ENCODE peak calls at places on chromosomes 7 and 10, in eight cellular contexts. T is heart right ventricle, Y is mesendoderm, B is brain microvascular endothelial cell, C is cardiac muscle cell, H is mucosa of descending colon, F is retinal pigment epithelial cell, R is AG04449. Z is an unnamed sample.

GRCh38 chr10:95504187-95504800 is 56.9 kb downstream of the SORBS1 start:
- DNase-seq in B (no peak), Y (no peak), H (no peak), R (no peak), F (no peak), T (no peak), C (no peak), Z (no peak)

GRCh38 chr10:51892965-51893658 is 193.7 kb upstream of the CSTF2T start:
- DNase-seq in C (peak), F (no peak), Y (peak), H (no peak), R (no peak), T (no peak), B (peak), Z (peak)

GRCh38 chr7:141386881-141387280 is 164.3 kb upstream of the AGK start:
- DNase-seq in H (no peak), F (no peak), T (no peak), Y (no peak), B (no peak), C (no peak), R (no peak), Z (no peak)

GRCh38 chr10:61024801-61025201 is 80.8 kb upstream of the RHOBTB1 start:
- DNase-seq in H (no peak), T (no peak), B (peak), F (no peak), C (peak), Y (peak), R (no peak), Z (peak)

GRCh38 chr7:128431221-128431620 is 21.4 kb upstream of the IMPDH1 start:
- DNase-seq in R (no peak), Y (peak), F (no peak), H (no peak), T (no peak), B (no peak), C (no peak), Z (no peak)

GRCh38 chr7:95886501-95887090 is 114.2 kb downstream of the DYNC1I1 start:
- DNase-seq in F (no peak), B (peak), T (no peak), C (no peak), R (no peak), H (no peak), Y (peak), Z (no peak)

GRCh38 chr7:152145853-152146466 is 120.5 kb downstream of the GALNT11 start:
- DNase-seq in T (no peak), H (peak), C (peak), F (peak), B (peak), R (no peak), Y (peak), Z (no peak)

GRCh38 chr7:98211676-98212531 is 665 bp downstream of the BHLHA15 start:
- DNase-seq in Y (peak), C (no peak), B (no peak), R (no peak), T (no peak), F (no peak), H (no peak), Z (peak)

GRCh38 chr7:102991540-102992214 is 78.9 kb downstream of the LRRC17 start:
- DNase-seq in Y (no peak), F (peak), B (peak), R (peak), T (no peak), C (no peak), H (peak), Z (no peak)

GRCh38 chr7:154372106-154372505 is 319.9 kb downstream of the DPP6 start:
- DNase-seq in C (no peak), T (no peak), F (no peak), B (no peak), H (no peak), Y (peak), R (no peak), Z (no peak)

GRCh38 chr7:26182283-26182682 is 18.3 kb downstream of the HNRNPA2B1 start:
- DNase-seq in Y (no peak), T (no peak), H (no peak), R (no peak), F (no peak), C (no peak), B (no peak), Z (no peak)

GRCh38 chr10:62115842-62116241 is 152.8 kb downstream of the RTKN2 start:
- DNase-seq in T (no peak), H (no peak), F (no peak), C (no peak), B (no peak), R (no peak), Y (no peak), Z (no peak)

GRCh38 chr10:126262971-126263370 is 125.3 kb downstream of the ADAM12 start:
- DNase-seq in R (no peak), Y (no peak), F (no peak), T (no peak), C (no peak), H (no peak), B (no peak), Z (no peak)

GRCh38 chr10:60801538-60801937 is 23.3 kb downstream of the CDK1 start:
- DNase-seq in B (no peak), F (no peak), T (no peak), C (no peak), R (no peak), Y (no peak), H (no peak), Z (no peak)

GRCh38 chr10:22247636-22248035 is 29.8 kb upstream of the EBLN1 start:
- DNase-seq in B (no peak), H (no peak), C (no peak), R (no peak), T (no peak), Y (no peak), F (no peak), Z (no peak)

GRCh38 chr10:118594392-118595063 is 920 bp downstream of the PRLHR start:
- DNase-seq in Y (peak), C (peak), R (no peak), F (no peak), T (peak), H (peak), B (peak), Z (no peak)

GRCh38 chr10:5810235-5810634 is 3.0 kb downstream of the GDI2 start:
- DNase-seq in C (no peak), R (no peak), B (no peak), T (no peak), F (no peak), Y (no peak), H (no peak), Z (no peak)

GRCh38 chr10:33612551-33612950 is 278.1 kb upstream of the NRP1 start:
- DNase-seq in Y (no peak), H (no peak), F (no peak), T (no peak), R (peak), B (peak), C (no peak), Z (no peak)

GRCh38 chr10:90195288-90195840 is 494.0 kb downstream of the KIF20B start:
- DNase-seq in Y (no peak), T (no peak), C (no peak), B (no peak), F (peak), R (no peak), H (no peak), Z (no peak)

GRCh38 chr10:101055416-101055815 is 6.4 kb upstream of the KAZALD1 start:
- DNase-seq in H (no peak), C (no peak), B (no peak), Y (no peak), F (no peak), R (no peak), T (no peak), Z (no peak)

GRCh38 chr7:34133983-34134782 is 228.8 kb downstream of the BMPER start:
- DNase-seq in H (peak), F (no peak), R (no peak), B (peak), T (peak), Y (peak), C (peak), Z (peak)

GRCh38 chr7:93011351-93012294 is 106.2 kb downstream of the SAMD9 start:
- DNase-seq in R (peak), B (peak), F (peak), H (no peak), Y (no peak), C (no peak), T (no peak), Z (no peak)

GRCh38 chr7:143015926-143016490 is 10.9 kb downstream of the OR9A2 start:
- DNase-seq in C (no peak), T (no peak), R (no peak), F (no peak), Y (no peak), H (no peak), B (no peak), Z (no peak)

GRCh38 chr7:147432068-147432467 is 1158.5 kb upstream of the C7orf33 start:
- DNase-seq in R (peak), H (no peak), T (no peak), B (peak), Y (peak), C (peak), F (no peak), Z (peak)

GRCh38 chr7:155988421-155988820 is 176.2 kb upstream of the SHH start:
- DNase-seq in F (no peak), R (no peak), B (no peak), Y (no peak), C (no peak), H (no peak), T (no peak), Z (no peak)
- H3K4me3 ChIP-seq in F (no peak), R (no peak), B (no peak), Y (no peak), C (no peak), H (no peak), T (no peak), Z (no peak)

GRCh38 chr10:8289186-8289924 is 234.9 kb downstream of the GATA3 start:
- DNase-seq in R (no peak), B (no peak), F (no peak), C (no peak), H (no peak), Y (peak), T (no peak), Z (no peak)
- H3K4me3 ChIP-seq in R (no peak), B (no peak), F (no peak), C (no peak), H (no peak), Y (no peak), T (no peak), Z (no peak)

GRCh38 chr10:30455816-30456215 is 21.8 kb downstream of the MAP3K8 start:
- DNase-seq in F (no peak), B (no peak), Y (no peak), T (no peak), R (no peak), C (no peak), H (peak), Z (no peak)

GRCh38 chr10:30462513-30462912 is 28.5 kb downstream of the MAP3K8 start:
- DNase-seq in R (no peak), F (no peak), Y (no peak), C (no peak), B (no peak), H (no peak), T (no peak), Z (no peak)

GRCh38 chr10:30456262-30456661 is 22.3 kb downstream of the MAP3K8 start:
- DNase-seq in F (no peak), B (no peak), R (no peak), Y (no peak), H (peak), C (no peak), T (no peak), Z (no peak)

GRCh38 chr10:30454744-30455498 is 20.9 kb downstream of the MAP3K8 start:
- DNase-seq in R (peak), Y (no peak), F (peak), H (no peak), T (no peak), C (no peak), B (peak), Z (no peak)

DNA sequence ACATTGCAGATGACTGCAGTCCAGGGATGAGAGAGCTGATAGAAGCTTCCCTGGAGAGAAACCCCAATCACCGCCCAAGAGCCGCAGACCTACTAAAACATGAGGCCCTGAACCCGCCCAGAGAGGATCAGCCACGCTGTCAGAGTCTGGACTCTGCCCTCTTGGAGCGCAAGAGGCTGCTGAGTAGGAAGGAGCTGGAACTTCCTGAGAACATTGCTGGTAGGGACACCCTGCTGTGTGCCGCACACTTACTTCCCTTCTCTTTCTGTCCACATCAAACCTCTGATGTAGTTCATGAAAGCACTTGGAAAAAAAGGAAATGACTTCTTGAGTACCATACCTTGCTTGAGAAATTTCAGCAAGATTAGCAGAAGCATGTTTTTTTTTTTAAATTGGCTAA is 25.3 kb downstream of the MAP3K8 start:
- DNase-seq in H (peak), B (peak), Y (no peak), R (no peak), C (no peak), T (no peak), F (no peak), Z (peak)
- H3K4me3 ChIP-seq in H (no peak), B (no peak), Y (no peak), R (no peak), C (no peak), T (no peak), F (no peak), Z (no peak)

DNA sequence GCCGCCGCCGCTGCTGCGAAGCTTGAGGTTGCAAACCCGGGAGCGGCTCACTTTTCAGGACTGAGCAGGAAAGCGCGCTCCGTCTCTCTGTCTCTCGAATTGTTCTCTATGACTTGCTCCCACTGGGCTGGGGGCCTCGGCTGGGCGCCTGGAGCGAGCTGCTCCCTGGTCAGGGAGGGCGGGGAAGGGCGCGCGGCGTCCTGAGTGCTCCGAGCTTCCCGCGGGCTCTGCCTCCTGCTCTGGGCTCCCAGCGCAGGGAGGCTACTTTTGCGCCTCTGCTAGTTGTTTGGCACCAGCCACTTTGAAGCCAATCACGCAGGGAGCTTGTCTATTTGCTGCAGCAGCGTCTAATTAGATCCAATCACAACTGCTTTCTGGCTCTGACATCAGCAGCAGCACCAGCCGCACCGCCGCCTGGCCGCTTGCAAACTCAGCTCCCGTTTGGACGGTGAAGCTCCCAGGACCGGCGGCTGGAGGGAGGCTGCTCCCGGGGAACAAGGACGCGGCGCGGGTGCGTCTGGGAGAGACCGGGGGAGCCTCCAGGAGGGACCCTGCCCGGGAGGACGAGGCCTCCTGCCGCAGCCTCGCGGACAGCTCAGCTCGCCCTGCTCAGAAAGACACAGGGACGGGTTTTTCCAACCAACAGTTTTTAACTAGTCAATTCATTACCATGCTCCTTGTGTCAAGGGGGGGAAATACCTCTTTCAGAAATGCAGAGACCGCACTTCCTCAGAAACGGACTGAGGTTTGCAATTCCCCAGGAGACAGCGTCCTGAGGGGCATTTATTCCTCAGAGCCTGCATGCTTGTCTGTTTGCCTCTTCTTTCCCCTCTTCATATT is at the start of gene ADARB2:
- DNase-seq in R (no peak), Y (peak), H (no peak), C (peak), T (peak), B (peak), F (no peak), Z (peak)
- H3K4me3 ChIP-seq in R (no peak), Y (no peak), H (no peak), C (peak), T (peak), B (no peak), F (no peak), Z (peak)

DNA sequence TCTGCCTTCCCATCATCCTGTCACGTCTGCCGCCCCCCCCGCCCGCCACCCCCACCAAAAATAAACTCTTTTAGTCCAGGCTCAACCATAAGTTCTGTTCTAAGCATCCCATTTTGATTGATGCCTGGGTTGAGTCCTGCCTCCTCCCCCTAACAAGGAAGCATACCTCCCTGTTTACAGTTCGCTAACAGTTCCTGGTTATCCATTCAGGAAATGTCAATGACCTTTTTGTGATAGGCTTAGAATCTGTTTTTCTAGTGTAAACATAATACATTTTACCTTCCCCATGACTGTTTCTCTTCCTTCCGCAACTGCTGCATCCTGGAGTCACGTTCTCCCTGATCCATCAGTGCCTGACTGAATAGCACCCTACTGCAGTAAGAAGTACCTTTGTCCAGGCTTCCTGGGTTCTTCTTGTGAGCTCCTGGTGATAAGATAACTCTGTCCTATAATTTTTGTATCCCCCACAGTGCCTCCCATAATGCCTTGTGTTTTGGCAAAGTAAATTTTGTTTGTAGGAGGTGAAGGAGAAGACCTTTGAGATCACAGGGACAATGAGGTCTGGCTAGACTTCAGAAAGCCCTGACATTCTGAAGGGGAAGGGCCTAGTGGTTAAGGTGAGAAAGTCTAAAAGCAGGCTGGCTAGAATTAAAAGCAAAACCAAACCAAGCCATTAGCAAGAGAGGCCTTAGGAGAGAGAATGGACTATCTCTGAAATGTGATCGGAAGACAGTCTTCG is 7.3 kb downstream of the AGFG2 start:
- DNase-seq in C (no peak), B (no peak), H (peak), R (no peak), T (no peak), Y (no peak), F (no peak), Z (no peak)
- H3K4me3 ChIP-seq in C (no peak), B (no peak), H (no peak), R (no peak), T (peak), Y (no peak), F (no peak), Z (no peak)

GRCh38 chr7:94393251-94393758 is 1.4 kb upstream of the COL1A2 start:
- DNase-seq in H (peak), F (no peak), Y (peak), C (no peak), B (peak), T (peak), R (no peak), Z (no peak)

GRCh38 chr7:94395141-94396041 is 696 bp downstream of the COL1A2 start:
- DNase-seq in R (no peak), B (peak), Y (peak), C (peak), H (peak), T (no peak), F (peak), Z (peak)

GRCh38 chr7:94394058-94394398 is 667 bp upstream of the COL1A2 start:
- DNase-seq in R (no peak), C (no peak), F (no peak), Y (no peak), H (peak), T (no peak), B (no peak), Z (no peak)

GRCh38 chr7:94396044-94396443 is 1.3 kb downstream of the COL1A2 start:
- DNase-seq in R (no peak), F (no peak), T (no peak), B (peak), H (no peak), Y (peak), C (no peak), Z (no peak)

DNA sequence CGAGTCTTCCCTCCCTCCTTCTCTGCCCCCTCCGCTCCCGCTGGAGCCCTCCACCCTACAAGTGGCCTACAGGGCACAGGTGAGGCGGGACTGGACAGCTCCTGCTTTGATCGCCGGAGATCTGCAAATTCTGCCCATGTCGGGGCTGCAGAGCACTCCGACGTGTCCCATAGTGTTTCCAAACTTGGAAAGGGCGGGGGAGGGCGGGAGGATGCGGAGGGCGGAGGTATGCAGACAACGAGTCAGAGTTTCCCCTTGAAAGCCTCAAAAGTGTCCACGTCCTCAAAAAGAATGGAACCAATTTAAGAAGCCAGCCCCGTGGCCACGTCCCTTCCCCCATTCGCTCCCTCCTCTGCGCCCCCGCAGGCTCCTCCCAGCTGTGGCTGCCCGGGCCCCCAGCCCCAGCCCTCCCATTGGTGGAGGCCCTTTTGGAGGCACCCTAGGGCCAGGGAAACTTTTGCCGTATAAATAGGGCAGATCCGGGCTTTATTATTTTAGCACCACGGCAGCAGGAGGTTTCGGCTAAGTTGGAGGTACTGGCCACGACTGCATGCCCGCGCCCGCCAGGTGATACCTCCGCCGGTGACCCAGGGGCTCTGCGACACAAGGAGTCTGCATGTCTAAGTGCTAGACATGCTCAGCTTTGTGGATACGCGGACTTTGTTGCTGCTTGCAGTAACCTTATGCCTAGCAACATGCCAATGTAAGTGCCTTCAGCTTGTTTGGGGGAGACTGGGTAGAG is at the start of gene COL1A2:
- DNase-seq in Y (peak), C (peak), B (peak), H (peak), F (no peak), T (peak), R (peak), Z (no peak)
- H3K4me3 ChIP-seq in Y (peak), C (peak), B (peak), H (peak), F (peak), T (peak), R (peak), Z (no peak)

GRCh38 chr10:75388082-75388481 is 13.5 kb downstream of the ZNF503 start:
- DNase-seq in B (no peak), Y (no peak), F (no peak), R (no peak), T (no peak), H (no peak), C (no peak), Z (no peak)

GRCh38 chr10:75390178-75390577 is 11.4 kb downstream of the ZNF503 start:
- DNase-seq in R (no peak), F (no peak), C (no peak), H (no peak), B (no peak), Y (no peak), T (no peak), Z (no peak)

DNA sequence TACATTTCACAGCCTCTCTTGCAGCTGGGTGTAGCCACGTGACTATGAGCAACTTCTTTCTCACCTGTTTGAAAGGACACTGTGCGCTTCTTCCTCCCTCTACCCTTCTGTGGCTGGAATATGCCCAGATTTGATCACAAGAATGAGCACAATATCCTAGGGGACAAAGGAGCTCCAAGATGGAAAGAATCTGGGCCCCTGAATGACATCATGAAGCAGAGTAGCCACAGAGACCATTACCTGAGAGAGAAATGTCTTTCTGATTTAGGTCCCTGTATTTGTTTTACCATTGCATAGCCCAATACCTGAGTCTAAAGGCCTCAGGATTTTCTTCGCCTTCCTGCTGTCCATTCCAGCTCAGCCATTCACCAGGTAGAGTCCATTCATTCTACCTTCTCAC is 15.4 kb downstream of the ZNF503 start:
- DNase-seq in Y (no peak), R (no peak), C (no peak), H (no peak), B (no peak), T (no peak), F (no peak), Z (no peak)
- H3K4me3 ChIP-seq in Y (no peak), R (no peak), C (no peak), H (no peak), B (no peak), T (no peak), F (no peak), Z (no peak)

GRCh38 chr7:5283421-5284303 is 919 bp downstream of the SLC29A4 start:
- DNase-seq in H (no peak), Y (no peak), B (no peak), T (no peak), F (no peak), R (no peak), C (no peak), Z (no peak)
- H3K4me3 ChIP-seq in H (peak), Y (no peak), B (peak), T (peak), F (peak), R (peak), C (peak), Z (peak)

Z was measured in Caco-2.